ENCODE peak calls at places on chromosomes 6 and 20, in nine cellular contexts. One of them, this sample, is unnamed.

GRCh38 chr6:324729-325125 is 32.4 kb downstream of the DUSP22 start:
- DNase-seq in posterior vena cava: peak
- DNase-seq in T-helper 2 cell: no peak
- DNase-seq in GM04504: no peak
- DNase-seq in activated CD4-positive, alpha-beta T cell treated with anti-CD3 and anti-CD28 coated beads for 24 hours: no peak
- DNase-seq in stimulated activated CD4-positive, alpha-beta T cell treated with anti-CD3 and anti-CD28 coated beads, TNF-alpha, amount 100 ng/mL, for 1 hour: no peak
- DNase-seq in HTR-8/SVneo: no peak
- DNase-seq in HFFc6: no peak
- DNase-seq in CD8-positive, alpha-beta memory T cell: no peak
- DNase-seq in this sample: no peak

GRCh38 chr20:43442310-43442880 is 15.3 kb upstream of the SRSF6 start:
- DNase-seq in HTR-8/SVneo: peak
- DNase-seq in posterior vena cava: no peak
- DNase-seq in GM04504: peak
- DNase-seq in activated CD4-positive, alpha-beta T cell treated with anti-CD3 and anti-CD28 coated beads for 24 hours: no peak
- DNase-seq in T-helper 2 cell: no peak
- DNase-seq in stimulated activated CD4-positive, alpha-beta T cell treated with anti-CD3 and anti-CD28 coated beads, TNF-alpha, amount 100 ng/mL, for 1 hour: no peak
- DNase-seq in CD8-positive, alpha-beta memory T cell: no peak
- DNase-seq in HFFc6: peak
- DNase-seq in this sample: no peak

GRCh38 chr6:2450546-2450945 is 205.1 kb upstream of the GMDS start:
- DNase-seq in CD8-positive, alpha-beta memory T cell: no peak
- DNase-seq in HFFc6: no peak
- DNase-seq in posterior vena cava: no peak
- DNase-seq in activated CD4-positive, alpha-beta T cell treated with anti-CD3 and anti-CD28 coated beads for 24 hours: no peak
- DNase-seq in HTR-8/SVneo: no peak
- DNase-seq in T-helper 2 cell: no peak
- DNase-seq in GM04504: no peak
- DNase-seq in stimulated activated CD4-positive, alpha-beta T cell treated with anti-CD3 and anti-CD28 coated beads, TNF-alpha, amount 100 ng/mL, for 1 hour: no peak
- DNase-seq in this sample: no peak

GRCh38 chr20:58231678-58232077 is 3.2 kb upstream of the ANKRD60 start:
- DNase-seq in stimulated activated CD4-positive, alpha-beta T cell treated with anti-CD3 and anti-CD28 coated beads, TNF-alpha, amount 100 ng/mL, for 1 hour: no peak
- DNase-seq in HTR-8/SVneo: peak
- DNase-seq in T-helper 2 cell: no peak
- DNase-seq in CD8-positive, alpha-beta memory T cell: no peak
- DNase-seq in HFFc6: no peak
- DNase-seq in activated CD4-positive, alpha-beta T cell treated with anti-CD3 and anti-CD28 coated beads for 24 hours: no peak
- DNase-seq in posterior vena cava: no peak
- DNase-seq in GM04504: no peak
- DNase-seq in this sample: no peak

GRCh38 chr6:26272171-26272631 is 92.8 kb upstream of the BTN3A2 start:
- DNase-seq in CD8-positive, alpha-beta memory T cell: peak
- DNase-seq in HFFc6: no peak
- DNase-seq in GM04504: no peak
- DNase-seq in stimulated activated CD4-positive, alpha-beta T cell treated with anti-CD3 and anti-CD28 coated beads, TNF-alpha, amount 100 ng/mL, for 1 hour: peak
- DNase-seq in HTR-8/SVneo: no peak
- DNase-seq in posterior vena cava: peak
- DNase-seq in T-helper 2 cell: no peak
- DNase-seq in activated CD4-positive, alpha-beta T cell treated with anti-CD3 and anti-CD28 coated beads for 24 hours: no peak
- DNase-seq in this sample: no peak

GRCh38 chr20:33524261-33524660 is 34.4 kb downstream of the CBFA2T2 start:
- DNase-seq in CD8-positive, alpha-beta memory T cell: no peak
- DNase-seq in GM04504: no peak
- DNase-seq in activated CD4-positive, alpha-beta T cell treated with anti-CD3 and anti-CD28 coated beads for 24 hours: no peak
- DNase-seq in T-helper 2 cell: no peak
- DNase-seq in posterior vena cava: no peak
- DNase-seq in HTR-8/SVneo: no peak
- DNase-seq in stimulated activated CD4-positive, alpha-beta T cell treated with anti-CD3 and anti-CD28 coated beads, TNF-alpha, amount 100 ng/mL, for 1 hour: no peak
- DNase-seq in HFFc6: no peak
- DNase-seq in this sample: no peak

GRCh38 chr20:10581823-10582222 is 92.0 kb downstream of the JAG1 start:
- DNase-seq in T-helper 2 cell: no peak
- DNase-seq in HFFc6: peak
- DNase-seq in GM04504: peak
- DNase-seq in activated CD4-positive, alpha-beta T cell treated with anti-CD3 and anti-CD28 coated beads for 24 hours: no peak
- DNase-seq in CD8-positive, alpha-beta memory T cell: no peak
- DNase-seq in posterior vena cava: no peak
- DNase-seq in stimulated activated CD4-positive, alpha-beta T cell treated with anti-CD3 and anti-CD28 coated beads, TNF-alpha, amount 100 ng/mL, for 1 hour: no peak
- DNase-seq in HTR-8/SVneo: peak
- DNase-seq in this sample: no peak

GRCh38 chr6:108497883-108498282 is 62.8 kb upstream of the FOXO3 start:
- DNase-seq in activated CD4-positive, alpha-beta T cell treated with anti-CD3 and anti-CD28 coated beads for 24 hours: no peak
- DNase-seq in HFFc6: peak
- DNase-seq in posterior vena cava: no peak
- DNase-seq in HTR-8/SVneo: peak
- DNase-seq in T-helper 2 cell: no peak
- DNase-seq in GM04504: no peak
- DNase-seq in CD8-positive, alpha-beta memory T cell: no peak
- DNase-seq in stimulated activated CD4-positive, alpha-beta T cell treated with anti-CD3 and anti-CD28 coated beads, TNF-alpha, amount 100 ng/mL, for 1 hour: no peak
- DNase-seq in this sample: no peak

GRCh38 chr6:39452746-39453145 is 130.2 kb upstream of the KCNK16 start:
- DNase-seq in GM04504: no peak
- DNase-seq in CD8-positive, alpha-beta memory T cell: no peak
- DNase-seq in posterior vena cava: no peak
- DNase-seq in T-helper 2 cell: no peak
- DNase-seq in activated CD4-positive, alpha-beta T cell treated with anti-CD3 and anti-CD28 coated beads for 24 hours: no peak
- DNase-seq in HTR-8/SVneo: no peak
- DNase-seq in HFFc6: no peak
- DNase-seq in stimulated activated CD4-positive, alpha-beta T cell treated with anti-CD3 and anti-CD28 coated beads, TNF-alpha, amount 100 ng/mL, for 1 hour: no peak
- DNase-seq in this sample: no peak

GRCh38 chr6:15527838-15528617 is 134.8 kb downstream of the DTNBP1 start:
- DNase-seq in GM04504: no peak
- DNase-seq in posterior vena cava: no peak
- DNase-seq in stimulated activated CD4-positive, alpha-beta T cell treated with anti-CD3 and anti-CD28 coated beads, TNF-alpha, amount 100 ng/mL, for 1 hour: no peak
- DNase-seq in HTR-8/SVneo: no peak
- DNase-seq in activated CD4-positive, alpha-beta T cell treated with anti-CD3 and anti-CD28 coated beads for 24 hours: no peak
- DNase-seq in CD8-positive, alpha-beta memory T cell: no peak
- DNase-seq in HFFc6: no peak
- DNase-seq in T-helper 2 cell: no peak
- DNase-seq in this sample: no peak

GRCh38 chr6:45933855-45934254 is 81.8 kb downstream of the CLIC5 start:
- DNase-seq in T-helper 2 cell: no peak
- DNase-seq in GM04504: no peak
- DNase-seq in CD8-positive, alpha-beta memory T cell: no peak
- DNase-seq in HFFc6: no peak
- DNase-seq in stimulated activated CD4-positive, alpha-beta T cell treated with anti-CD3 and anti-CD28 coated beads, TNF-alpha, amount 100 ng/mL, for 1 hour: no peak
- DNase-seq in activated CD4-positive, alpha-beta T cell treated with anti-CD3 and anti-CD28 coated beads for 24 hours: no peak
- DNase-seq in HTR-8/SVneo: no peak
- DNase-seq in posterior vena cava: no peak
- DNase-seq in this sample: no peak

GRCh38 chr6:167856999-167857660 is 30.4 kb downstream of the AFDN start:
- DNase-seq in HTR-8/SVneo: peak
- DNase-seq in HFFc6: peak
- DNase-seq in CD8-positive, alpha-beta memory T cell: no peak
- DNase-seq in posterior vena cava: no peak
- DNase-seq in stimulated activated CD4-positive, alpha-beta T cell treated with anti-CD3 and anti-CD28 coated beads, TNF-alpha, amount 100 ng/mL, for 1 hour: no peak
- DNase-seq in activated CD4-positive, alpha-beta T cell treated with anti-CD3 and anti-CD28 coated beads for 24 hours: no peak
- DNase-seq in GM04504: no peak
- DNase-seq in T-helper 2 cell: no peak
- DNase-seq in this sample: no peak

GRCh38 chr6:143842468-143842901 is 653 bp upstream of the LTV1 start:
- DNase-seq in HTR-8/SVneo: no peak
- DNase-seq in posterior vena cava: no peak
- DNase-seq in HFFc6: no peak
- DNase-seq in GM04504: no peak
- DNase-seq in CD8-positive, alpha-beta memory T cell: no peak
- DNase-seq in T-helper 2 cell: no peak
- DNase-seq in stimulated activated CD4-positive, alpha-beta T cell treated with anti-CD3 and anti-CD28 coated beads, TNF-alpha, amount 100 ng/mL, for 1 hour: no peak
- DNase-seq in activated CD4-positive, alpha-beta T cell treated with anti-CD3 and anti-CD28 coated beads for 24 hours: no peak
- DNase-seq in this sample: no peak

GRCh38 chr6:38195113-38195635 is 375.6 kb downstream of the ZFAND3 start:
- DNase-seq in activated CD4-positive, alpha-beta T cell treated with anti-CD3 and anti-CD28 coated beads for 24 hours: no peak
- DNase-seq in stimulated activated CD4-positive, alpha-beta T cell treated with anti-CD3 and anti-CD28 coated beads, TNF-alpha, amount 100 ng/mL, for 1 hour: no peak
- DNase-seq in HFFc6: no peak
- DNase-seq in posterior vena cava: no peak
- DNase-seq in HTR-8/SVneo: no peak
- DNase-seq in GM04504: no peak
- DNase-seq in T-helper 2 cell: no peak
- DNase-seq in CD8-positive, alpha-beta memory T cell: no peak
- DNase-seq in this sample: no peak

GRCh38 chr6:159844737-159845645 is 44.9 kb downstream of the PNLDC1 start:
- DNase-seq in CD8-positive, alpha-beta memory T cell: no peak
- DNase-seq in stimulated activated CD4-positive, alpha-beta T cell treated with anti-CD3 and anti-CD28 coated beads, TNF-alpha, amount 100 ng/mL, for 1 hour: no peak
- DNase-seq in T-helper 2 cell: no peak
- DNase-seq in posterior vena cava: no peak
- DNase-seq in HFFc6: no peak
- DNase-seq in HTR-8/SVneo: no peak
- DNase-seq in GM04504: no peak
- DNase-seq in activated CD4-positive, alpha-beta T cell treated with anti-CD3 and anti-CD28 coated beads for 24 hours: no peak
- DNase-seq in this sample: no peak

GRCh38 chr6:41326092-41326491 is 9.3 kb upstream of the NCR2 start:
- DNase-seq in activated CD4-positive, alpha-beta T cell treated with anti-CD3 and anti-CD28 coated beads for 24 hours: no peak
- DNase-seq in HTR-8/SVneo: no peak
- DNase-seq in T-helper 2 cell: no peak
- DNase-seq in HFFc6: no peak
- DNase-seq in CD8-positive, alpha-beta memory T cell: no peak
- DNase-seq in stimulated activated CD4-positive, alpha-beta T cell treated with anti-CD3 and anti-CD28 coated beads, TNF-alpha, amount 100 ng/mL, for 1 hour: no peak
- DNase-seq in GM04504: no peak
- DNase-seq in posterior vena cava: no peak
- DNase-seq in this sample: no peak

GRCh38 chr20:11891827-11892521 is 25.7 kb upstream of the BTBD3 start:
- DNase-seq in activated CD4-positive, alpha-beta T cell treated with anti-CD3 and anti-CD28 coated beads for 24 hours: peak
- DNase-seq in T-helper 2 cell: no peak
- DNase-seq in stimulated activated CD4-positive, alpha-beta T cell treated with anti-CD3 and anti-CD28 coated beads, TNF-alpha, amount 100 ng/mL, for 1 hour: peak
- DNase-seq in CD8-positive, alpha-beta memory T cell: no peak
- DNase-seq in HFFc6: peak
- DNase-seq in HTR-8/SVneo: peak
- DNase-seq in posterior vena cava: no peak
- DNase-seq in GM04504: no peak
- DNase-seq in this sample: no peak

GRCh38 chr6:40380271-40380670 is 206.9 kb downstream of the LRFN2 start:
- DNase-seq in activated CD4-positive, alpha-beta T cell treated with anti-CD3 and anti-CD28 coated beads for 24 hours: no peak
- DNase-seq in posterior vena cava: no peak
- DNase-seq in HFFc6: no peak
- DNase-seq in HTR-8/SVneo: no peak
- DNase-seq in CD8-positive, alpha-beta memory T cell: no peak
- DNase-seq in T-helper 2 cell: no peak
- DNase-seq in stimulated activated CD4-positive, alpha-beta T cell treated with anti-CD3 and anti-CD28 coated beads, TNF-alpha, amount 100 ng/mL, for 1 hour: no peak
- DNase-seq in GM04504: no peak
- DNase-seq in this sample: no peak

This sample was measured in activated CD4-positive, CD25-positive, alpha-beta regulatory T cell.